ENCODE peak calls at places on chromosomes 16 and 17, in seven cellular contexts. B, I, P, O, Z, M and E are unnamed samples.

GRCh38 chr16:58462997-58463891 is 36.7 kb upstream of the NDRG4 start:
- DNase-seq in B (no peak), I (peak; percentile 14), P (no peak), O (no peak), Z (peak; percentile 23), M (peak; percentile 59), E (peak; percentile 19)

GRCh38 chr17:38674013-38674748 is 576 bp downstream of the EPOP start:
- DNase-seq in B (no peak), I (peak; percentile 58), P (no peak), O (no peak), Z (peak; percentile 61), M (peak; percentile 44), E (no peak)

GRCh38 chr17:32910769-32911168 is 17.2 kb upstream of the TMEM98 start:
- DNase-seq in B (no peak), I (no peak), P (no peak), O (no peak), Z (no peak), M (no peak), E (no peak)

GRCh38 chr17:42809250-42809649 is 10.6 kb downstream of the CNTD1 start:
- DNase-seq in B (peak; percentile 74), I (no peak), P (peak; percentile 92), O (peak; percentile 67), Z (no peak), M (no peak), E (no peak)

GRCh38 chr17:45584092-45585036 is 93.8 kb upstream of the PLEKHM1 start:
- DNase-seq in B (peak; percentile 50), I (peak; percentile 79), P (peak; percentile 42), O (peak; percentile 40), Z (peak; percentile 89), M (peak; percentile 58), E (peak; percentile 54)

GRCh38 chr17:27559506-27559931 is 71.5 kb upstream of the LGALS9 start:
- DNase-seq in B (no peak), I (no peak), P (peak; percentile 81), O (peak; percentile 25), Z (no peak), M (peak; percentile 70), E (peak; percentile 83)

GRCh38 chr17:2385240-2386202 is 15.3 kb downstream of the MNT start:
- DNase-seq in B (no peak), I (no peak), P (no peak), O (no peak), Z (no peak), M (no peak), E (no peak)

GRCh38 chr16:49352923-49353322 is 20.7 kb upstream of the C16orf78 start:
- DNase-seq in B (no peak), I (no peak), P (peak; percentile 6), O (no peak), Z (no peak), M (no peak), E (peak; percentile 27)

GRCh38 chr17:13562271-13562800 is 39.4 kb downstream of the HS3ST3A1 start:
- DNase-seq in B (peak; percentile 67), I (no peak), P (peak; percentile 92), O (no peak), Z (no peak), M (no peak), E (no peak)

GRCh38 chr17:40432864-40433528 is 10.3 kb upstream of the IGFBP4 start:
- DNase-seq in B (no peak), I (no peak), P (peak; percentile 42), O (peak; percentile 70), Z (no peak), M (no peak), E (no peak)

GRCh38 chr16:86676216-86676800 is 98.0 kb downstream of the FOXL1 start:
- DNase-seq in B (peak; percentile 99), I (no peak), P (peak; percentile 64), O (peak; percentile 79), Z (no peak), M (no peak), E (no peak)

GRCh38 chr17:61770752-61771533 is 92.4 kb downstream of the BRIP1 start:
- DNase-seq in B (no peak), I (no peak), P (peak; percentile 74), O (peak; percentile 16), Z (no peak), M (no peak), E (no peak)

GRCh38 chr17:3890082-3890892 is 2.6 kb downstream of the CAMKK1 start:
- DNase-seq in B (peak; percentile 82), I (peak; percentile 53), P (peak; percentile 90), O (peak; percentile 86), Z (no peak), M (peak; percentile 75), E (peak; percentile 92)

GRCh38 chr16:50600582-50601283 is 52.5 kb downstream of the NKD1 start:
- DNase-seq in B (no peak), I (no peak), P (peak; percentile 64), O (no peak), Z (no peak), M (no peak), E (no peak)

GRCh38 chr17:76479515-76480048 is 12.2 kb downstream of the AANAT start:
- DNase-seq in B (no peak), I (no peak), P (no peak), O (no peak), Z (peak; percentile 72), M (no peak), E (no peak)

GRCh38 chr16:26993511-26993910 is 73.2 kb upstream of the C16orf82 start:
- DNase-seq in B (no peak), I (no peak), P (peak; percentile 13), O (no peak), Z (no peak), M (no peak), E (no peak)

GRCh38 chr17:16419074-16419928 is 3.9 kb downstream of the TRPV2 start:
- DNase-seq in B (peak; percentile 84), I (peak; percentile 73), P (peak; percentile 79), O (peak; percentile 87), Z (no peak), M (no peak), E (peak; percentile 59)

GRCh38 chr17:38320482-38320881 is 23.3 kb downstream of the GPR179 start:
- DNase-seq in B (peak; percentile 80), I (no peak), P (no peak), O (no peak), Z (no peak), M (no peak), E (no peak)

GRCh38 chr16:3467920-3468319 is 24.4 kb downstream of the NAA60 start:
- DNase-seq in B (peak; percentile 46), I (no peak), P (peak; percentile 25), O (no peak), Z (no peak), M (no peak), E (peak; percentile 54)

GRCh38 chr17:61454932-61455753 is 2.9 kb downstream of the TBX4 start:
- DNase-seq in B (no peak), I (no peak), P (no peak), O (no peak), Z (no peak), M (peak; percentile 29), E (no peak)

GRCh38 chr17:54901230-54901847 is 687 bp downstream of the TOM1L1 start:
- DNase-seq in B (peak; percentile 93), I (no peak), P (peak; percentile 66), O (peak; percentile 15), Z (no peak), M (no peak), E (peak; percentile 81)

GRCh38 chr17:54864636-54865420 is 35.8 kb upstream of the TOM1L1 start:
- DNase-seq in B (no peak), I (no peak), P (no peak), O (no peak), Z (no peak), M (no peak), E (no peak)

GRCh38 chr16:65884018-65884417 is 482.5 kb upstream of the CDH5 start:
- DNase-seq in B (peak; percentile 88), I (no peak), P (no peak), O (no peak), Z (no peak), M (no peak), E (peak; percentile 17)